ENCODE peak calls at places on chromosomes 16 and 17, in four cellular contexts. P is K562, C is WTC11, F is HepG2. Y is an unnamed sample.
A peak's percentile ranks its signal among the peaks of the same experiment; 100 is the strongest.

GRCh38 chr16:17556276-17557052 is 85.7 kb upstream of the XYLT1 start:
- DNase-seq in F (peak; percentile 49), P (peak; percentile 27), C (peak; percentile 13), Y (no peak)

GRCh38 chr17:63470116-63470515 is 6.7 kb upstream of the ACE start:
- DNase-seq in P (no peak), C (no peak), F (no peak), Y (no peak)

GRCh38 chr16:80167657-80168056 is 373.1 kb upstream of the DYNLRB2 start:
- DNase-seq in F (no peak), P (no peak), C (no peak), Y (no peak)

GRCh38 chr16:67236551-67237395 is 9.8 kb downstream of the TMEM208 start:
- DNase-seq in C (peak; percentile 96), F (peak; percentile 46), P (peak; percentile 90), Y (no peak)

GRCh38 chr17:66892286-66892685 is 57.4 kb downstream of the CACNG5 start:
- DNase-seq in C (no peak), F (no peak), P (no peak), Y (no peak)

GRCh38 chr17:4364622-4365041 is 1.8 kb downstream of the UBE2G1 start:
- DNase-seq in C (no peak), P (peak; percentile 9), F (no peak), Y (no peak)

GRCh38 chr16:57381791-57382534 is 9.7 kb downstream of the CX3CL1 start:
- DNase-seq in C (no peak), P (no peak), F (no peak), Y (no peak)

GRCh38 chr16:85428168-85428898 is 184.8 kb upstream of the GSE1 start:
- DNase-seq in C (peak; percentile 63), P (peak; percentile 59), F (no peak), Y (no peak)

GRCh38 chr17:80175411-80175810 is 5.6 kb downstream of the CARD14 start:
- DNase-seq in F (no peak), C (no peak), P (no peak), Y (no peak)

GRCh38 chr16:23524001-23524400 is 13.7 kb upstream of the GGA2 start:
- DNase-seq in F (no peak), C (no peak), P (no peak), Y (no peak)

GRCh38 chr17:77727216-77727615 is 231.3 kb upstream of the TNRC6C start:
- DNase-seq in C (no peak), P (no peak), F (no peak), Y (no peak)

GRCh38 chr16:50298591-50299507 is 32.5 kb downstream of the ADCY7 start:
- DNase-seq in C (no peak), F (no peak), P (no peak), Y (no peak)
- TF ChIP-seq TCF7 in C (no peak), F (no peak), P (no peak), Y (no peak)

GRCh38 chr17:8965394-8966168 is at the start of gene PIK3R5:
- DNase-seq in F (no peak), C (peak; percentile 92), P (peak; percentile 11), Y (no peak)
- TF ChIP-seq TCF7 in F (no peak), C (peak; percentile 50), P (no peak), Y (no peak)

GRCh38 chr16:2035431-2036199 is 8.9 kb downstream of the NHERF2 start:
- DNase-seq in F (peak; percentile 84), C (no peak), P (no peak), Y (no peak)
- TF ChIP-seq TCF7 in F (peak; percentile 37), C (no peak), P (no peak), Y (no peak)

GRCh38 chr17:57877803-57878202 is 28.0 kb upstream of the MRPS23 start:
- DNase-seq in P (no peak), F (no peak), C (no peak), Y (no peak)
- TF ChIP-seq TCF7 in P (no peak), F (no peak), C (no peak), Y (no peak)

DNA sequence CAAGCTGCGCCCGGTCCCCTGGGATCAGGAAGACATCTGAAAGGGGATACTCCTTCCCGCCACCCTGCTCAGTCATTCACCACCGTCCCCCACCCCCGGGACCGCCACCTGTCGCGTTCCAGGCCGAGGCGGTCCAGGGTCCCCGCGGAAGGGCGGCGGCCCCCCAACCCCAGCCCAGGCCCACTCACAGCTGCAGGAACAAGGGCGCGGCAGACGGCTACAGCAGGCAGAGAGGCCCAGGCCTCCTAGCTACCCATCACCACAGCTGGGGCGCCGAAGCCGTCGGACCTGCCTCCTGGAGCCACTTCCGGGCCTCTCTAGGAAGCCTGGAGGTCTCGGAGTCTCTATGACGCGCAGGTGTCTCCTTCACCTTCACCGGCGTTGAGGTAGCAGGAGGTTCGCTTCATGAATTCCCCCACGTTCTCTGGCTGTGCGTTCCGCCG is at the start of gene SDR42E1:
- DNase-seq in F (no peak), C (no peak), P (peak; percentile 17), Y (peak; percentile 13)
- TF ChIP-seq TCF7 in F (no peak), C (no peak), P (no peak), Y (no peak)

Y was measured in GM12878.